ENCODE peak calls at places on chromosomes 7 and 10, in eight cellular contexts. One of them, this sample, is unnamed.

GRCh38 chr7:38748056-38748610 is 117.0 kb upstream of the AMPH start:
- DNase-seq in GM13977: no peak
- DNase-seq in lower lobe of right lung: no peak
- DNase-seq in dorsolateral prefrontal cortex: peak; percentile 39
- DNase-seq in choroid plexus epithelial cell: peak; percentile 62
- DNase-seq in IMR-90: peak; percentile 36
- DNase-seq in heart left ventricle: no peak
- DNase-seq in Peyer's patch: no peak
- DNase-seq in this sample: no peak

GRCh38 chr10:4214912-4215311 is 429.9 kb upstream of the KLF6 start:
- DNase-seq in GM13977: no peak
- DNase-seq in lower lobe of right lung: no peak
- DNase-seq in dorsolateral prefrontal cortex: no peak
- DNase-seq in choroid plexus epithelial cell: no peak
- DNase-seq in IMR-90: no peak
- DNase-seq in heart left ventricle: no peak
- DNase-seq in Peyer's patch: no peak
- DNase-seq in this sample: no peak

GRCh38 chr7:23462846-23463245 is 7.4 kb downstream of the IGF2BP3 start:
- DNase-seq in GM13977: peak; percentile 33
- DNase-seq in lower lobe of right lung: no peak
- DNase-seq in dorsolateral prefrontal cortex: no peak
- DNase-seq in choroid plexus epithelial cell: peak; percentile 82
- DNase-seq in IMR-90: peak; percentile 67
- DNase-seq in heart left ventricle: no peak
- DNase-seq in Peyer's patch: no peak
- DNase-seq in this sample: no peak

GRCh38 chr7:44052771-44053365 is 8.4 kb downstream of the DBNL start:
- DNase-seq in GM13977: no peak
- DNase-seq in lower lobe of right lung: no peak
- DNase-seq in dorsolateral prefrontal cortex: no peak
- DNase-seq in choroid plexus epithelial cell: no peak
- DNase-seq in IMR-90: no peak
- DNase-seq in heart left ventricle: no peak
- DNase-seq in Peyer's patch: no peak
- DNase-seq in this sample: no peak

GRCh38 chr10:37754538-37755323 is 102.7 kb downstream of the ZNF248 start:
- DNase-seq in GM13977: peak; percentile 14
- DNase-seq in lower lobe of right lung: no peak
- DNase-seq in dorsolateral prefrontal cortex: no peak
- DNase-seq in choroid plexus epithelial cell: peak; percentile 3
- DNase-seq in IMR-90: no peak
- DNase-seq in heart left ventricle: no peak
- DNase-seq in Peyer's patch: no peak
- DNase-seq in this sample: no peak

GRCh38 chr7:8176370-8177081 is 85.4 kb downstream of the ICA1 start:
- DNase-seq in GM13977: peak; percentile 38
- DNase-seq in lower lobe of right lung: no peak
- DNase-seq in dorsolateral prefrontal cortex: no peak
- DNase-seq in choroid plexus epithelial cell: no peak
- DNase-seq in IMR-90: no peak
- DNase-seq in heart left ventricle: no peak
- DNase-seq in Peyer's patch: peak; percentile 73
- DNase-seq in this sample: no peak

GRCh38 chr10:3066317-3066931 is 924 bp upstream of the PFKP start:
- DNase-seq in GM13977: no peak
- DNase-seq in lower lobe of right lung: no peak
- DNase-seq in dorsolateral prefrontal cortex: peak; percentile 30
- DNase-seq in choroid plexus epithelial cell: no peak
- DNase-seq in IMR-90: no peak
- DNase-seq in heart left ventricle: no peak
- DNase-seq in Peyer's patch: no peak
- DNase-seq in this sample: no peak

GRCh38 chr7:84232653-84233052 is 38.1 kb upstream of the SEMA3A start:
- DNase-seq in GM13977: no peak
- DNase-seq in lower lobe of right lung: no peak
- DNase-seq in dorsolateral prefrontal cortex: no peak
- DNase-seq in choroid plexus epithelial cell: peak; percentile 95
- DNase-seq in IMR-90: peak; percentile 93
- DNase-seq in heart left ventricle: no peak
- DNase-seq in Peyer's patch: no peak
- DNase-seq in this sample: no peak

GRCh38 chr10:23965880-23966279 is 243.1 kb upstream of the KIAA1217 start:
- DNase-seq in GM13977: no peak
- DNase-seq in lower lobe of right lung: no peak
- DNase-seq in dorsolateral prefrontal cortex: no peak
- DNase-seq in choroid plexus epithelial cell: no peak
- DNase-seq in IMR-90: no peak
- DNase-seq in heart left ventricle: no peak
- DNase-seq in Peyer's patch: no peak
- DNase-seq in this sample: no peak

GRCh38 chr10:79022565-79023488 is 45.9 kb upstream of the ZMIZ1 start:
- DNase-seq in GM13977: no peak
- DNase-seq in lower lobe of right lung: peak; percentile 51
- DNase-seq in dorsolateral prefrontal cortex: no peak
- DNase-seq in choroid plexus epithelial cell: peak; percentile 76
- DNase-seq in IMR-90: no peak
- DNase-seq in heart left ventricle: peak; percentile 79
- DNase-seq in Peyer's patch: peak; percentile 39
- DNase-seq in this sample: no peak

GRCh38 chr7:83976302-83976701 is 218.3 kb downstream of the SEMA3A start:
- DNase-seq in GM13977: peak; percentile 29
- DNase-seq in lower lobe of right lung: no peak
- DNase-seq in dorsolateral prefrontal cortex: no peak
- DNase-seq in choroid plexus epithelial cell: peak; percentile 55
- DNase-seq in IMR-90: peak; percentile 44
- DNase-seq in heart left ventricle: no peak
- DNase-seq in Peyer's patch: no peak
- DNase-seq in this sample: no peak

GRCh38 chr10:131656446-131656845 is 244.4 kb upstream of the PPP2R2D start:
- DNase-seq in GM13977: no peak
- DNase-seq in lower lobe of right lung: no peak
- DNase-seq in dorsolateral prefrontal cortex: no peak
- DNase-seq in choroid plexus epithelial cell: no peak
- DNase-seq in IMR-90: no peak
- DNase-seq in heart left ventricle: no peak
- DNase-seq in Peyer's patch: no peak
- DNase-seq in this sample: peak; percentile 16

GRCh38 chr7:105298439-105298894 is 90.3 kb downstream of the SRPK2 start:
- DNase-seq in GM13977: peak; percentile 74
- DNase-seq in lower lobe of right lung: no peak
- DNase-seq in dorsolateral prefrontal cortex: no peak
- DNase-seq in choroid plexus epithelial cell: no peak
- DNase-seq in IMR-90: no peak
- DNase-seq in heart left ventricle: no peak
- DNase-seq in Peyer's patch: no peak
- DNase-seq in this sample: no peak

GRCh38 chr7:105269397-105269796 is 119.3 kb downstream of the SRPK2 start:
- DNase-seq in GM13977: no peak
- DNase-seq in lower lobe of right lung: no peak
- DNase-seq in dorsolateral prefrontal cortex: no peak
- DNase-seq in choroid plexus epithelial cell: peak; percentile 15
- DNase-seq in IMR-90: no peak
- DNase-seq in heart left ventricle: no peak
- DNase-seq in Peyer's patch: no peak
- DNase-seq in this sample: no peak

GRCh38 chr10:96470108-96470743 is 43.5 kb downstream of the TLL2 start:
- DNase-seq in GM13977: peak; percentile 73
- DNase-seq in lower lobe of right lung: no peak
- DNase-seq in dorsolateral prefrontal cortex: peak; percentile 53
- DNase-seq in choroid plexus epithelial cell: peak; percentile 75
- DNase-seq in IMR-90: peak; percentile 25
- DNase-seq in heart left ventricle: peak; percentile 51
- DNase-seq in Peyer's patch: no peak
- DNase-seq in this sample: no peak
- TF ChIP-seq CTCF in GM13977: peak; percentile 75
- TF ChIP-seq CTCF in lower lobe of right lung: peak; percentile 34
- TF ChIP-seq CTCF in dorsolateral prefrontal cortex: peak; percentile 81
- TF ChIP-seq CTCF in choroid plexus epithelial cell: peak; percentile 86
- TF ChIP-seq CTCF in IMR-90: peak; percentile 44
- TF ChIP-seq CTCF in heart left ventricle: peak; percentile 49
- TF ChIP-seq CTCF in Peyer's patch: no peak
- TF ChIP-seq CTCF in this sample: no peak

GRCh38 chr7:134016942-134017303 is 110.2 kb upstream of the LRGUK start:
- DNase-seq in GM13977: no peak
- DNase-seq in lower lobe of right lung: no peak
- DNase-seq in dorsolateral prefrontal cortex: no peak
- DNase-seq in choroid plexus epithelial cell: no peak
- DNase-seq in IMR-90: no peak
- DNase-seq in heart left ventricle: no peak
- DNase-seq in Peyer's patch: no peak
- DNase-seq in this sample: no peak

GRCh38 chr7:134018321-134018720 is 108.8 kb upstream of the LRGUK start:
- DNase-seq in GM13977: no peak
- DNase-seq in lower lobe of right lung: no peak
- DNase-seq in dorsolateral prefrontal cortex: no peak
- DNase-seq in choroid plexus epithelial cell: no peak
- DNase-seq in IMR-90: no peak
- DNase-seq in heart left ventricle: no peak
- DNase-seq in Peyer's patch: no peak
- DNase-seq in this sample: no peak

GRCh38 chr7:134019251-134019650 is 107.9 kb upstream of the LRGUK start:
- DNase-seq in GM13977: no peak
- DNase-seq in lower lobe of right lung: no peak
- DNase-seq in dorsolateral prefrontal cortex: no peak
- DNase-seq in choroid plexus epithelial cell: no peak
- DNase-seq in IMR-90: no peak
- DNase-seq in heart left ventricle: no peak
- DNase-seq in Peyer's patch: no peak
- DNase-seq in this sample: no peak

GRCh38 chr7:134014935-134015334 is 112.2 kb upstream of the LRGUK start:
- DNase-seq in GM13977: no peak
- DNase-seq in lower lobe of right lung: no peak
- DNase-seq in dorsolateral prefrontal cortex: no peak
- DNase-seq in choroid plexus epithelial cell: peak; percentile 7
- DNase-seq in IMR-90: no peak
- DNase-seq in heart left ventricle: no peak
- DNase-seq in Peyer's patch: no peak
- DNase-seq in this sample: no peak

DNA sequence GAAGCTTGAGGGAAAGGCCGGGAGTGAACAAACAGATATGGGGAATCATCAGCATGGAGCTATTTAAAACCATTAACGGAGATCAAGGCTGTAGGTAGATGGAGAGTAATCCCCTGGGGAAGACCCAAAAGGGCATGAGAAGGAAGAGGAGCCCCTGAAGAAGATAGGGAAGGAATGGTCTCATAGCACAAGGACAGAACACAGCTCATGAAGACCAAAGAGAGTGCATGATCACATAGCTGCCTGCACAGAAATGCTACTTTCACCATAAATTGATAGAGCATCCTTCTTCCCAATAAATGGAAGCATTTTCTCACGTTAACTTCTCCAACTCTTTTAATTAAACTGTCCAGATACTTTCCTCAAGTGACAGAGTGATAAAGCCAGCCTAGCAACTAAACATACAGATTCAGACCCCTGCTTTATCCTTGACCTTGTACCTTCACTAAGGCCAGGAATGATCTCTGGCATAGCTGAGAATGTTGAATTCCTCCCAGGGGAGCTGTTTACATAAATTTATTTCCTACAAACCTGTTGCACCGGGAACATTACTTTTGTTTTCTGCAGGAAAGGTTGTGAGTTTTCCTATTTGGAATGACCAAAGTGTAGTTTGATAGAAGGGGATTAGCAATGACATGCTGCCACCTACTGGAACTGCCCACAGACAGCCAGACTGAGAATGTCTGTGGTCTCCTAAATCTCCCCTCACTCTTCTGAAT is 110.8 kb upstream of the LRGUK start:
- DNase-seq in GM13977: peak; percentile 17
- DNase-seq in lower lobe of right lung: no peak
- DNase-seq in dorsolateral prefrontal cortex: no peak
- DNase-seq in choroid plexus epithelial cell: peak; percentile 51
- DNase-seq in IMR-90: peak; percentile 39
- DNase-seq in heart left ventricle: no peak
- DNase-seq in Peyer's patch: no peak
- DNase-seq in this sample: no peak
- TF ChIP-seq CTCF in GM13977: peak; percentile 62
- TF ChIP-seq CTCF in lower lobe of right lung: peak; percentile 55
- TF ChIP-seq CTCF in dorsolateral prefrontal cortex: peak; percentile 92
- TF ChIP-seq CTCF in choroid plexus epithelial cell: peak; percentile 81
- TF ChIP-seq CTCF in IMR-90: peak; percentile 67
- TF ChIP-seq CTCF in heart left ventricle: peak; percentile 75
- TF ChIP-seq CTCF in Peyer's patch: no peak
- TF ChIP-seq CTCF in this sample: no peak

GRCh38 chr7:47669178-47669878 is 87.4 kb upstream of the TNS3 start:
- DNase-seq in GM13977: peak; percentile 86
- DNase-seq in lower lobe of right lung: peak; percentile 79
- DNase-seq in dorsolateral prefrontal cortex: no peak
- DNase-seq in choroid plexus epithelial cell: peak; percentile 97
- DNase-seq in IMR-90: peak; percentile 96
- DNase-seq in heart left ventricle: peak; percentile 81
- DNase-seq in Peyer's patch: peak; percentile 88
- DNase-seq in this sample: no peak
- TF ChIP-seq CTCF in GM13977: peak; percentile 3
- TF ChIP-seq CTCF in lower lobe of right lung: no peak
- TF ChIP-seq CTCF in dorsolateral prefrontal cortex: no peak
- TF ChIP-seq CTCF in choroid plexus epithelial cell: peak; percentile 13
- TF ChIP-seq CTCF in IMR-90: no peak
- TF ChIP-seq CTCF in heart left ventricle: no peak
- TF ChIP-seq CTCF in Peyer's patch: no peak
- TF ChIP-seq CTCF in this sample: no peak

GRCh38 chr7:25579688-25580075 is 351.4 kb upstream of the NPVF start:
- DNase-seq in GM13977: no peak
- DNase-seq in lower lobe of right lung: no peak
- DNase-seq in dorsolateral prefrontal cortex: no peak
- DNase-seq in choroid plexus epithelial cell: no peak
- DNase-seq in IMR-90: no peak
- DNase-seq in heart left ventricle: no peak
- DNase-seq in Peyer's patch: no peak
- DNase-seq in this sample: no peak
- TF ChIP-seq CTCF in GM13977: no peak
- TF ChIP-seq CTCF in lower lobe of right lung: no peak
- TF ChIP-seq CTCF in dorsolateral prefrontal cortex: no peak
- TF ChIP-seq CTCF in choroid plexus epithelial cell: no peak
- TF ChIP-seq CTCF in IMR-90: no peak
- TF ChIP-seq CTCF in heart left ventricle: no peak
- TF ChIP-seq CTCF in Peyer's patch: no peak
- TF ChIP-seq CTCF in this sample: no peak

DNA sequence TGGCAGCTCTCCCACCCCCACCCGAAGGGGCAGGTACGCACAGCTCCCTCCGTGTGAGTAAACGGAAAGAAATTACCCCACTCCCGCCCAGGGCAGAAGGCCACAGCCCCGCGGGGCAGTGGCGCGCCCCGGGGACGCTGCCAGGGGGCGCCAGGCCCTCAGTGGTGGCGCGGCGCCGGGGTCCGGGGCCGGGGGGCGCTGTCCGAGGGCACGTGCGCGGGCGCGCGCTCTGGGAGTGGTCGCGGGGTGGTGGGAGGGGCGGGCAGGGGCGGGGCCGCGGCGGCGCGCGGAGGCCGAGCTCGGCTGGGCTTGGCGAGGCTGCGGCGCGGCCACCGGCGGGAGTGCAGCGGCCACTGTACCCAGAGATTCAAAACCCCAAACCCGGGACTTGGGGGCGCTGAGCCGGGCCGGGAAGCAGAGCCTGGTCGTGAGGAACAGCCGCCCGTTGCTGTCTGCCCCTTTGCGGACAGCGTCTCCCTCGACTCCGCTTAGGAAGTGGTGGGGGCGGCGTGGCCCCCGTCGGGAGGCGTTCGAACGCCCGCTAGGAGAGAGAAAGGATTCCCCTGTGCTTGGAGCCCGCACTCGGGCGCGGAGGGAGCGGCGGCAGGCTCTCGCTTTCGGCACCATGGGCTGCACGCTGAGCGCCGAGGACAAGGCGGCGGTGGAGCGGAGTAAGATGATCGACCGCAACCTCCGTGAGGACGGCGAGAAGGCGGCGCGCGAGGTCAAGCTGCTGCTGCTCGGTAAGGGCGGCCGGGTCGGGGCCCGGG is at the start of gene GNAI1:
- DNase-seq in GM13977: peak; percentile 35
- DNase-seq in lower lobe of right lung: peak; percentile 71
- DNase-seq in dorsolateral prefrontal cortex: peak; percentile 63
- DNase-seq in choroid plexus epithelial cell: peak; percentile 84
- DNase-seq in IMR-90: peak; percentile 74
- DNase-seq in heart left ventricle: peak; percentile 66
- DNase-seq in Peyer's patch: no peak
- DNase-seq in this sample: peak; percentile 83
- TF ChIP-seq CTCF in GM13977: no peak
- TF ChIP-seq CTCF in lower lobe of right lung: peak; percentile 41
- TF ChIP-seq CTCF in dorsolateral prefrontal cortex: peak; percentile 51
- TF ChIP-seq CTCF in choroid plexus epithelial cell: peak; percentile 16
- TF ChIP-seq CTCF in IMR-90: peak; percentile 64
- TF ChIP-seq CTCF in heart left ventricle: peak; percentile 29
- TF ChIP-seq CTCF in Peyer's patch: no peak
- TF ChIP-seq CTCF in this sample: no peak

This sample was measured in mesothelial cell of epicardium.